ENCODE peak calls at places on chromosome 20, in eight cellular contexts. J, A, U, X, T, E, K and P are unnamed samples.
A peak's percentile ranks its signal among the peaks of the same experiment; 100 is the strongest.

GRCh38 chr20:25088267-25088666 is 6.3 kb upstream of the VSX1 start:
- DNase-seq in E (no peak), K (no peak), X (no peak), T (no peak), U (no peak), A (no peak), J (no peak), P (no peak)

GRCh38 chr20:10090588-10091166 is 55.9 kb downstream of the ANKEF1 start:
- DNase-seq in U (no peak), A (no peak), K (peak; percentile 23), X (peak; percentile 64), J (peak; percentile 75), E (peak; percentile 90), T (peak; percentile 18), P (peak; percentile 17)

GRCh38 chr20:42083280-42083679 is 465.1 kb upstream of the CHD6 start:
- DNase-seq in U (no peak), J (no peak), E (no peak), K (no peak), A (no peak), X (no peak), T (no peak), P (no peak)

GRCh38 chr20:61954276-61955021 is 111.2 kb downstream of the TAF4 start:
- DNase-seq in K (no peak), T (no peak), E (no peak), A (no peak), U (no peak), X (no peak), J (no peak), P (no peak)

GRCh38 chr20:36015806-36016401 is 47.5 kb downstream of the CNBD2 start:
- DNase-seq in T (no peak), K (no peak), X (no peak), A (no peak), E (no peak), U (no peak), J (no peak), P (no peak)

GRCh38 chr20:48621256-48622078 is 206.3 kb downstream of the PREX1 start:
- DNase-seq in T (peak; percentile 52), U (peak; percentile 10), X (peak; percentile 91), J (peak; percentile 7), E (no peak), K (no peak), A (no peak), P (no peak)

GRCh38 chr20:41540916-41541315 is 77.3 kb downstream of the CHD6 start:
- DNase-seq in J (no peak), E (no peak), T (no peak), X (no peak), A (no peak), K (no peak), U (no peak), P (no peak)

GRCh38 chr20:9912858-9913434 is 74.1 kb upstream of the PAK5 start:
- DNase-seq in T (peak; percentile 28), K (peak; percentile 53), E (peak; percentile 71), A (no peak), X (peak; percentile 39), U (peak; percentile 32), J (peak; percentile 59), P (peak; percentile 4)

GRCh38 chr20:36210561-36210960 is 25.7 kb upstream of the AAR2 start:
- DNase-seq in T (no peak), U (no peak), X (no peak), A (no peak), E (no peak), J (no peak), K (no peak), P (no peak)

GRCh38 chr20:64173116-64173515 is 8.9 kb downstream of the MYT1 start:
- DNase-seq in J (no peak), A (no peak), T (no peak), X (no peak), K (no peak), E (no peak), U (no peak), P (no peak)

GRCh38 chr20:56590888-56591287 is 38.2 kb upstream of the TFAP2C start:
- DNase-seq in U (no peak), K (no peak), J (no peak), E (no peak), T (no peak), X (no peak), A (no peak), P (no peak)

GRCh38 chr20:56592211-56592610 is 36.9 kb upstream of the TFAP2C start:
- DNase-seq in X (no peak), U (no peak), A (no peak), T (no peak), K (no peak), J (no peak), E (no peak), P (no peak)

GRCh38 chr20:56587307-56588108 is 41.6 kb upstream of the TFAP2C start:
- DNase-seq in T (no peak), K (no peak), E (no peak), A (no peak), U (no peak), X (no peak), J (peak; percentile 41), P (no peak)

GRCh38 chr20:56588996-56589395 is 40.1 kb upstream of the TFAP2C start:
- DNase-seq in E (no peak), U (no peak), T (no peak), J (no peak), K (no peak), X (no peak), A (no peak), P (no peak)

GRCh38 chr20:56589633-56590032 is 39.5 kb upstream of the TFAP2C start:
- DNase-seq in T (no peak), K (no peak), A (no peak), E (no peak), U (no peak), J (no peak), X (no peak), P (no peak)
- TF ChIP-seq CTCF in T (no peak), K (no peak), A (no peak), E (no peak), U (no peak), J (no peak), X (no peak), P (no peak)

DNA sequence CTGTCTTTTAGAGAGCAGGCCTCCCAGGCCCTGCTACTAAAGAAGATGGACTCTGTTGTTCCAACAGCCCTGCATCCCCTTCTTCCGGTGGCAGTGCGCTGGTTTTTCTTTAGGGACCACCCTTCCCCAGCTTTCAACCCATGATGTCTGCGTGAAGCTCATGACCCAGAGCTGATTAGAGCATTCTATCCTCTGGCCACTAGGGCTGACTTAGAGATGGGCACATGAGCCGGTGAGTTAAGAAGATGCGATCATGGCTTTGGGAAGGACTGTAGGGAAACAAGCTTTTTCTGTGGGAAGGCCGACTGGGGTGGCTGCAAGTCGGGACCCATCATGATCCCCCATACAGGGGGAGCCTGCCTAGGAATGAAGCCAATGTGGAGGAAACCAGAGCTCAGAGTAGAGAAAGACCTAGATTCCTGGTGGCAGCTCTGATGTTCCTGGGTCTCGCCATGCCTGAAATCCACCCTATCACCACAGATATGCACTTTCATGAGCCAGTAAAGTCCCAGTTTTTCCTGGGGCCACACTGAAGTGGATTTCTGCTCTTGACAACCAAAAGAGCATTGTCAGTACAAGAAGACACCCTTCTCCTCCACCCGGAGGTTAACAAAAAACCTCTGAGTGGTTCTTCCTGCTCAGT is 29.1 kb upstream of the STX16 start:
- DNase-seq in E (no peak), U (no peak), A (no peak), T (no peak), J (no peak), K (no peak), X (no peak), P (no peak)
- TF ChIP-seq CTCF in E (no peak), U (peak; percentile 59), A (no peak), T (no peak), J (peak; percentile 30), K (peak; percentile 34), X (no peak), P (no peak)

DNA sequence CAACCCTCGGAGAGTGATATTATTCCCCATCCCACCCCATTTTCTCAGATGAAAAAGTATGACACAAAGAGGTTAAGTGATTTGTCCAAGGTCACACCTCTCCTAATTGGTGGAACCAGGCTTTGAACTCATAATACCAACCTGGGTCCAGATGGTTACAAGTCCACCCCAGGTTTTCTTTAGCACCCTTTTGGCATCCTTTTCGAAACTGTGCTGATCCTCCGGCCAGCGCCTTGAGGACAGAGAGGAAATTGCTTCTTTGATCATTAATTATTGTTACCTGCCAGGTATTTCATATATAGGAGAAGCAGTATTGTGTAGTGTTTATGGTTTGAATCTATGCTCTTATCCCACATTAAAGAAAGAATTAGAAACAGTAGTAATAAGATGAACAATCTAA is 29.3 kb upstream of the PDYN start:
- DNase-seq in X (no peak), T (no peak), A (no peak), K (no peak), U (no peak), E (no peak), J (no peak), P (peak; percentile 19)
- TF ChIP-seq CTCF in X (no peak), T (no peak), A (no peak), K (no peak), U (no peak), E (no peak), J (no peak), P (peak; percentile 9)

GRCh38 chr20:44961024-44961866 is 1.0 kb upstream of the TOMM34 start:
- DNase-seq in U (no peak), X (no peak), A (no peak), K (no peak), T (no peak), J (peak; percentile 18), E (no peak), P (no peak)

GRCh38 chr20:44959082-44959895 is 908 bp downstream of the TOMM34 start:
- DNase-seq in E (peak; percentile 29), J (peak; percentile 51), A (no peak), T (peak; percentile 48), X (peak; percentile 83), K (no peak), U (peak; percentile 48), P (no peak)

GRCh38 chr20:44958276-44958675 is 1.9 kb downstream of the TOMM34 start:
- DNase-seq in X (no peak), T (no peak), A (no peak), K (no peak), J (no peak), U (no peak), E (no peak), P (no peak)

GRCh38 chr20:44961868-44962267 is 1.7 kb upstream of the TOMM34 start:
- DNase-seq in X (peak; percentile 54), U (peak; percentile 91), A (no peak), E (no peak), J (peak; percentile 21), K (no peak), T (no peak), P (no peak)

DNA sequence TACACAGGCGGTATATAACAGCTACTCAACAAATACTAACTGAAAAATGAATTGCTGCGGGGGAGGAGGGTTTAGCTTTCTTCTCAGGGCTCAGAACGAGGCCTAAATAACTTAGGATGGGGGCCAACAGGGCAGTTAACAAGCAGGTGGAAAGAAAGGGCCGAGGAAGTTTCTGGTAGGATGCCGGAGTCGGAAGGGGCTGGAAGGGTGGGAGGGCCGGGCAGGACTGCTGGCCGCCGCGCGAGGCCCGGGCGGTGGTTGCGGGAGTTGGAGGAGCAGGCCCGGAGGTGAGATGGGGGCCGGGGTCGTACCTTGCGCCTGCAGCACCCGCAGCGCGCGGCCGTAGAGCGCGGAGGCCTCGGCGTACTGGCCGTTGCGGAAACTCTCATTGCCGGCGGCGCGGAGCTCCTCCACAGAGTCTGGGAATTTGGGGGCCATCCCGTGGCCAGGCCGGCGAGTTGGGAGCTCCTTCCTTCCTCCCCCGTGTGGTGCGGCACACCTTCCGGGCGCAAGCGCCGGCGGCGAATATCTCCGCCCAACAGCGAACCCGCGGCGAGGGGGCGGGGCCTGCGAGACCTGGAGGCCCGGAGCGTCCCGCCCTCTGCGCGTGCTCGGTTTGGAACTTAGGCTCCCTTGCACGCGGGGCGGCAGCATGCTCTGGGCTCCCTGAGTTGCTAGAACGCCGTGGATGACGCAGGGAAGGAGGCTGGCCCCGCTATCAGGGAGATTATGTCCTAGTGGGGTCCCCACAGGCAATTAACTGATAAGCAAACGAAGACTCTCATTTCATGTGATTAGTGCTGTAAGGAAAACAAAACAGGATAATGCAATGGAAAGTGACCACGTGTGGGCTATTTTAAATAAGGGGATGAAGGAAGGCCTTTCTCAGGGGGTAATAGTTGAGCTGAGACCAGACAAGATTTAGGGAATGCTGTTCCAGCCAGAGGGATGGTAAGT is at the start of gene TOMM34:
- DNase-seq in X (peak; percentile 99), U (peak; percentile 86), J (peak; percentile 94), T (peak; percentile 97), K (peak; percentile 85), A (peak; percentile 92), E (peak; percentile 98), P (peak; percentile 65)
- TF ChIP-seq CTCF in X (no peak), U (no peak), J (no peak), T (no peak), K (no peak), A (no peak), E (peak; percentile 7), P (no peak)